ENCODE peak calls at places on chromosomes 4 and X, in eight cellular contexts. D, A, O, P, N, H, J and B are unnamed samples.

GRCh38 chrX:105221374-105221773 is 880 bp upstream of the TEX13A start:
- DNase-seq in O (no peak), J (no peak), N (no peak), A (no peak), D (no peak), H (no peak), P (no peak), B (no peak)

GRCh38 chr4:184453402-184454160 is 20.8 kb downstream of the IRF2 start:
- DNase-seq in O (no peak), H (no peak), N (peak; percentile 68), D (peak; percentile 69), J (peak; percentile 55), P (peak; percentile 23), A (no peak), B (peak; percentile 38)

GRCh38 chr4:43816107-43816506 is 632.5 kb downstream of the KCTD8 start:
- DNase-seq in D (no peak), J (no peak), H (no peak), O (no peak), P (no peak), N (no peak), A (no peak), B (no peak)

GRCh38 chr4:158865520-158866177 is 96.8 kb downstream of the FNIP2 start:
- DNase-seq in D (no peak), N (no peak), A (no peak), H (no peak), J (no peak), O (no peak), P (peak; percentile 26), B (no peak)

GRCh38 chrX:20361890-20362262 is 95.2 kb upstream of the RPS6KA3 start:
- DNase-seq in D (no peak), N (no peak), O (peak; percentile 5), A (no peak), J (no peak), P (no peak), H (peak; percentile 91), B (no peak)

GRCh38 chr4:8772499-8773123 is 99.0 kb downstream of the HMX1 start:
- DNase-seq in J (no peak), O (no peak), D (no peak), N (no peak), P (no peak), A (no peak), H (no peak), B (no peak)

GRCh38 chr4:113692809-113693411 is 68.6 kb downstream of the CAMK2D start:
- DNase-seq in D (no peak), H (no peak), J (no peak), N (no peak), A (no peak), P (no peak), O (peak; percentile 24), B (no peak)

GRCh38 chrX:150517303-150517896 is 51.0 kb upstream of the MTM1 start:
- DNase-seq in P (no peak), D (no peak), J (no peak), N (no peak), H (no peak), O (no peak), A (no peak), B (no peak)

GRCh38 chr4:181860668-181861067 is 382.5 kb upstream of the TENM3 start:
- DNase-seq in O (no peak), N (no peak), D (no peak), A (no peak), H (no peak), J (no peak), P (no peak), B (no peak)

GRCh38 chrX:70452143-70452733 is 7.6 kb downstream of the DLG3 start:
- DNase-seq in A (peak; percentile 51), P (peak; percentile 45), N (no peak), O (peak; percentile 52), D (peak; percentile 62), J (peak; percentile 78), H (peak; percentile 37), B (peak; percentile 52)

GRCh38 chrX:129632443-129632842 is 22.3 kb downstream of the APLN start:
- DNase-seq in O (no peak), J (no peak), P (no peak), D (no peak), A (no peak), H (no peak), N (no peak), B (no peak)

GRCh38 chr4:122576261-122577188 is 44.3 kb downstream of the IL21 start:
- DNase-seq in A (peak; percentile 19), H (peak; percentile 35), P (no peak), D (peak; percentile 65), N (peak; percentile 40), O (peak; percentile 22), J (no peak), B (peak; percentile 26)

GRCh38 chrX:7133036-7133412 is 14.5 kb upstream of the STS start:
- DNase-seq in P (no peak), H (no peak), D (no peak), A (no peak), N (no peak), J (no peak), O (peak; percentile 7), B (no peak)

GRCh38 chr4:16695896-16696295 is 202.5 kb downstream of the LDB2 start:
- DNase-seq in A (no peak), D (no peak), N (no peak), H (no peak), P (no peak), J (no peak), O (no peak), B (no peak)

GRCh38 chrX:39875834-39876625 is 221.7 kb downstream of the BCOR start:
- DNase-seq in J (no peak), A (no peak), O (no peak), N (peak; percentile 29), H (no peak), D (no peak), P (no peak), B (no peak)

GRCh38 chr4:4762909-4763814 is 96.3 kb upstream of the MSX1 start:
- DNase-seq in O (no peak), A (no peak), H (peak; percentile 10), P (peak; percentile 87), N (peak; percentile 41), J (no peak), D (peak; percentile 66), B (no peak)